ENCODE peak calls at places on chromosomes 16 and 17, in ten cellular contexts. U is activated CD8-positive, alpha-beta memory T cell treated with anti-CD3 and anti-CD28 coated beads for 1 hour; N is lung microvascular endothelial cell; S is fibroblast of the conjunctiva; I is effector memory CD4-positive, alpha-beta T cell; M is left kidney; W is stimulated activated CD8-positive, alpha-beta memory T cell treated with anti-CD3 and anti-CD28 coated beads, Interleukin-15, amount 100 ng/mL, for 24 hours; K is HCEC 1CT; J is activated CD4-positive, alpha-beta T cell treated with anti-CD3 and anti-CD28 coated beads, Interleukin-2, amount 50 U/mL, for 1 hour; Q is heart right ventricle. Y is an unnamed sample.

GRCh38 chr17:8413321-8413720 is 15.7 kb upstream of the RNF222 start:
- DNase-seq in U (no peak), N (no peak), S (no peak), I (no peak), M (no peak), W (no peak), K (no peak), J (no peak), Q (no peak), Y (no peak)

GRCh38 chr17:59234631-59235030 is 14.3 kb downstream of the GDPD1 start:
- DNase-seq in U (no peak), N (no peak), S (no peak), I (no peak), M (no peak), W (no peak), K (no peak), J (no peak), Q (no peak), Y (no peak)

GRCh38 chr16:50547340-50547865 is 793 bp upstream of the NKD1 start:
- DNase-seq in U (peak), N (peak), S (no peak), I (peak), M (peak), W (peak), K (no peak), J (peak), Q (peak), Y (no peak)

GRCh38 chr17:82050152-82050760 is 1.4 kb downstream of the RFNG start:
- DNase-seq in U (no peak), N (no peak), S (no peak), I (no peak), M (no peak), W (no peak), K (no peak), J (no peak), Q (peak), Y (no peak)

GRCh38 chr16:54077412-54077821 is 209.2 kb downstream of the IRX3 start:
- DNase-seq in U (no peak), N (peak), S (no peak), I (no peak), M (no peak), W (no peak), K (peak), J (no peak), Q (no peak), Y (no peak)

GRCh38 chr17:10920511-10920910 is 82.6 kb upstream of the PIRT start:
- DNase-seq in U (no peak), N (no peak), S (no peak), I (no peak), M (no peak), W (no peak), K (no peak), J (no peak), Q (no peak), Y (no peak)

GRCh38 chr17:73973881-73974409 is 229.5 kb upstream of the RPL38 start:
- DNase-seq in U (no peak), N (no peak), S (no peak), I (no peak), M (peak), W (no peak), K (no peak), J (no peak), Q (no peak), Y (no peak)

GRCh38 chr16:84885024-84885910 is 65.5 kb downstream of the CRISPLD2 start:
- DNase-seq in U (no peak), N (peak), S (no peak), I (no peak), M (peak), W (no peak), K (no peak), J (no peak), Q (no peak), Y (no peak)

GRCh38 chr17:83062011-83062817 is 17.2 kb upstream of the METRNL start:
- DNase-seq in U (no peak), N (no peak), S (no peak), I (no peak), M (no peak), W (no peak), K (no peak), J (no peak), Q (no peak), Y (no peak)

GRCh38 chr17:28725166-28725659 is 820 bp downstream of the TLCD1 start:
- DNase-seq in U (no peak), N (no peak), S (no peak), I (no peak), M (peak), W (no peak), K (peak), J (no peak), Q (no peak), Y (no peak)

GRCh38 chr17:42475121-42475520 is 16.4 kb downstream of the ATP6V0A1 start:
- DNase-seq in U (no peak), N (no peak), S (no peak), I (no peak), M (no peak), W (no peak), K (no peak), J (no peak), Q (no peak), Y (no peak)

GRCh38 chr16:28260193-28260592 is 32.1 kb upstream of the SBK1 start:
- DNase-seq in U (no peak), N (no peak), S (no peak), I (no peak), M (no peak), W (no peak), K (no peak), J (no peak), Q (peak), Y (no peak)

GRCh38 chr17:64067642-64068041 is 47.2 kb upstream of the ICAM2 start:
- DNase-seq in U (no peak), N (no peak), S (no peak), I (no peak), M (no peak), W (no peak), K (no peak), J (no peak), Q (no peak), Y (no peak)

GRCh38 chr17:38868968-38869646 is 751 bp upstream of the LASP1 start:
- DNase-seq in U (peak), N (peak), S (peak), I (peak), M (peak), W (peak), K (peak), J (peak), Q (peak), Y (peak)

GRCh38 chr16:31404353-31405064 is 11.4 kb downstream of the ITGAD start:
- DNase-seq in U (no peak), N (no peak), S (no peak), I (no peak), M (no peak), W (no peak), K (peak), J (no peak), Q (no peak), Y (no peak)

GRCh38 chr16:82699262-82699661 is 72.5 kb downstream of the CDH13 start:
- DNase-seq in U (no peak), N (no peak), S (no peak), I (no peak), M (no peak), W (no peak), K (peak), J (no peak), Q (no peak), Y (no peak)

GRCh38 chr16:57802635-57803412 is 533 bp upstream of the KIFC3 start:
- DNase-seq in U (no peak), N (no peak), S (no peak), I (no peak), M (peak), W (no peak), K (peak), J (no peak), Q (peak), Y (no peak)

Y was measured in omental fat pad.